ENCODE peak calls at places on chromosomes 1 and 21, in five cellular contexts. P is activated CD8-positive, alpha-beta T cell treated with anti-CD3 and anti-CD28 coated beads for 36 hours; X is Panc1; F is RWPE2; Y is activated CD8-positive, alpha-beta memory T cell treated with anti-CD3 and anti-CD28 coated beads, Interleukin-2, amount 10 ng/mL, durations not matched to agents 7 days and 5 days. U is an unnamed sample.

GRCh38 chr1:36576118-36576517 is 93.4 kb upstream of the CSF3R start:
- ATAC-seq in F (peak; percentile 83), Y (peak; percentile 71), X (peak; percentile 93), P (peak; percentile 61), U (peak; percentile 97)

GRCh38 chr1:90761156-90761555 is 44.1 kb upstream of the BARHL2 start:
- ATAC-seq in Y (no peak), F (no peak), P (no peak), X (no peak), U (peak; percentile 43)

GRCh38 chr21:35234725-35235124 is 185.6 kb upstream of the RUNX1 start:
- ATAC-seq in F (no peak), Y (no peak), X (no peak), P (peak; percentile 70), U (no peak)

GRCh38 chr21:26055010-26055409 is 115.6 kb downstream of the APP start:
- ATAC-seq in X (peak; percentile 34), Y (no peak), F (no peak), P (no peak), U (no peak)

GRCh38 chr21:31915566-31915965 is 42.7 kb downstream of the HUNK start:
- ATAC-seq in P (no peak), F (no peak), Y (no peak), X (no peak), U (no peak)

GRCh38 chr1:167483790-167484189 is 34.5 kb downstream of the CD247 start:
- ATAC-seq in Y (peak; percentile 49), F (no peak), P (peak; percentile 32), X (no peak), U (no peak)

GRCh38 chr1:63122051-63122450 is 200.3 kb upstream of the FOXD3 start:
- ATAC-seq in F (no peak), X (no peak), Y (no peak), P (no peak), U (no peak)

GRCh38 chr1:6352138-6352563 is 41.4 kb downstream of the ACOT7 start:
- ATAC-seq in X (no peak), Y (no peak), P (no peak), F (peak; percentile 69), U (no peak)

GRCh38 chr1:206829282-206829681 is 36.1 kb upstream of the IL20 start:
- ATAC-seq in P (peak; percentile 25), Y (peak; percentile 58), X (no peak), F (no peak), U (no peak)

GRCh38 chr1:40901886-40902633 is 39.9 kb upstream of the CITED4 start:
- ATAC-seq in Y (no peak), X (peak; percentile 79), P (no peak), F (peak; percentile 57), U (peak; percentile 44)

GRCh38 chr1:58361134-58361533 is 185.4 kb downstream of the OMA1 start:
- ATAC-seq in Y (no peak), X (no peak), F (no peak), P (peak; percentile 85), U (no peak)

GRCh38 chr1:166272155-166272554 is 105.4 kb upstream of the FAM78B start:
- ATAC-seq in F (no peak), X (no peak), P (no peak), Y (no peak), U (no peak)

GRCh38 chr1:51877434-51878306 is 857 bp downstream of the NRDC start:
- ATAC-seq in Y (peak; percentile 0), X (peak; percentile 19), F (peak; percentile 3), P (no peak), U (peak; percentile 25)

GRCh38 chr1:239315623-239316217 is 70.6 kb upstream of the CHRM3 start:
- ATAC-seq in F (no peak), X (no peak), Y (no peak), P (no peak), U (no peak)

GRCh38 chr21:45465611-45466329 is 60.8 kb downstream of the COL18A1 start:
- ATAC-seq in Y (no peak), F (no peak), X (no peak), P (no peak), U (no peak)

GRCh38 chr1:44648514-44649250 is 25.6 kb downstream of the TMEM53 start:
- ATAC-seq in F (no peak), P (no peak), Y (no peak), X (no peak), U (no peak)

GRCh38 chr1:32920833-32921232 is 19.6 kb upstream of the TMEM54 start:
- ATAC-seq in F (no peak), P (no peak), X (no peak), Y (no peak), U (no peak)

GRCh38 chr1:48215222-48215621 is 7.3 kb upstream of the SLC5A9 start:
- ATAC-seq in X (no peak), Y (no peak), P (no peak), F (no peak), U (no peak)

GRCh38 chr1:224188286-224188685 is 5.2 kb downstream of the DEGS1 start:
- ATAC-seq in Y (peak; percentile 27), X (no peak), F (no peak), P (peak; percentile 36), U (no peak)

U was measured in SK-N-SH treated with all-trans-retinoic acid at 6 μM for 48 hours.